ENCODE peak calls at places on chromosomes 7 and 10, in eight cellular contexts. F is activated effector memory CD4-positive, alpha-beta T cell treated with Interleukin-2 at 50 U/mL for 16 hours; U is RWPE2; Y is H54; J is glutamatergic neuron; Z is neural crest cell; X is stimulated activated naive CD8-positive, alpha-beta T cell treated with anti-CD3 and anti-CD28 coated beads, Interleukin-15, Interleukin-2, amounts not matched to agents 100 U/mL and 50 U/mL, for 24 hours; T is kidney tubule cell. M is an unnamed sample.

GRCh38 chr7:151130741-151131157 is 36.7 kb downstream of the GBX1 start:
- DNase-seq in F (no peak), U (no peak), Y (no peak), J (no peak), Z (no peak), X (no peak), T (no peak), M (no peak)

GRCh38 chr7:73635428-73636200 is 11.3 kb upstream of the MLXIPL start:
- DNase-seq in F (no peak), U (no peak), Y (no peak), J (no peak), Z (no peak), X (no peak), T (no peak), M (no peak)

GRCh38 chr7:7323921-7324320 is 141.6 kb downstream of the C1GALT1 start:
- DNase-seq in F (no peak), U (no peak), Y (no peak), J (no peak), Z (no peak), X (no peak), T (no peak), M (no peak)

GRCh38 chr7:47836513-47837202 is 111.6 kb downstream of the PKD1L1 start:
- DNase-seq in F (no peak), U (no peak), Y (no peak), J (no peak), Z (no peak), X (no peak), T (no peak), M (no peak)

GRCh38 chr10:116071453-116072148 is 201.4 kb downstream of the GFRA1 start:
- DNase-seq in F (no peak), U (no peak), Y (no peak), J (no peak), Z (no peak), X (no peak), T (no peak), M (no peak)

GRCh38 chr10:29319205-29319781 is 30.4 kb downstream of the LYZL1 start:
- DNase-seq in F (no peak), U (no peak), Y (no peak), J (no peak), Z (no peak), X (no peak), T (no peak), M (no peak)

GRCh38 chr10:13708256-13708990 is 121.7 kb downstream of the PRPF18 start:
- DNase-seq in F (no peak), U (no peak), Y (no peak), J (peak), Z (no peak), X (no peak), T (peak), M (peak)

GRCh38 chr10:130747359-130747758 is 564.2 kb downstream of the TCERG1L start:
- DNase-seq in F (no peak), U (no peak), Y (no peak), J (no peak), Z (no peak), X (no peak), T (no peak), M (no peak)

GRCh38 chr10:119483839-119484238 is 58.7 kb downstream of the RGS10 start:
- DNase-seq in F (no peak), U (no peak), Y (no peak), J (no peak), Z (no peak), X (no peak), T (no peak), M (no peak)

GRCh38 chr7:1672851-1673486 is 2.9 kb downstream of the ELFN1 start:
- DNase-seq in F (no peak), U (peak), Y (no peak), J (no peak), Z (no peak), X (peak), T (no peak), M (no peak)

GRCh38 chr10:117457932-117458331 is 82.7 kb upstream of the PDZD8 start:
- DNase-seq in F (no peak), U (no peak), Y (no peak), J (no peak), Z (no peak), X (no peak), T (no peak), M (no peak)

GRCh38 chr7:134553976-134554375 is 5.1 kb downstream of the AKR1B15 start:
- DNase-seq in F (no peak), U (no peak), Y (no peak), J (no peak), Z (no peak), X (no peak), T (peak), M (no peak)

GRCh38 chr7:35268953-35269352 is 15.1 kb upstream of the TBX20 start:
- DNase-seq in F (no peak), U (no peak), Y (no peak), J (peak), Z (no peak), X (no peak), T (no peak), M (no peak)

GRCh38 chr7:143172354-143172753 is 10.9 kb upstream of the TAS2R39 start:
- DNase-seq in F (no peak), U (no peak), Y (no peak), J (no peak), Z (no peak), X (no peak), T (peak), M (no peak)

GRCh38 chr7:33710608-33711007 is 194.7 kb upstream of the BMPER start:
- DNase-seq in F (no peak), U (no peak), Y (no peak), J (no peak), Z (no peak), X (no peak), T (peak), M (no peak)

GRCh38 chr7:134515569-134516468 is 11.5 kb upstream of the AKR1B10 start:
- DNase-seq in F (no peak), U (no peak), Y (peak), J (no peak), Z (no peak), X (no peak), T (peak), M (no peak)

GRCh38 chr10:92387289-92387940 is 96.4 kb downstream of the MARCHF5 start:
- DNase-seq in F (no peak), U (no peak), Y (peak), J (peak), Z (peak), X (peak), T (peak), M (peak)

GRCh38 chr7:131747625-131748024 is 191.2 kb upstream of the PODXL start:
- DNase-seq in F (no peak), U (no peak), Y (no peak), J (no peak), Z (no peak), X (no peak), T (no peak), M (no peak)

GRCh38 chr7:98230746-98231471 is 19.7 kb downstream of the BHLHA15 start:
- DNase-seq in F (no peak), U (peak), Y (no peak), J (no peak), Z (no peak), X (no peak), T (no peak), M (no peak)

GRCh38 chr10:124152781-124153600 is 59.6 kb upstream of the CHST15 start:
- DNase-seq in F (peak), U (peak), Y (peak), J (no peak), Z (peak), X (peak), T (peak), M (no peak)

GRCh38 chr10:114395361-114396022 is 8.8 kb downstream of the AFAP1L2 start:
- DNase-seq in F (no peak), U (no peak), Y (no peak), J (no peak), Z (no peak), X (no peak), T (no peak), M (no peak)

GRCh38 chr10:30182191-30183075 is 123.0 kb upstream of the JCAD start:
- DNase-seq in F (no peak), U (peak), Y (peak), J (no peak), Z (no peak), X (no peak), T (peak), M (no peak)

GRCh38 chr7:158829021-158829341 is 328 bp downstream of the ESYT2 start:
- DNase-seq in F (peak), U (no peak), Y (peak), J (peak), Z (peak), X (peak), T (peak), M (peak)

GRCh38 chr7:2143450-2143849 is 89.3 kb downstream of the MAD1L1 start:
- DNase-seq in F (no peak), U (no peak), Y (no peak), J (no peak), Z (no peak), X (no peak), T (no peak), M (no peak)

GRCh38 chr10:132868995-132869394 is 73.4 kb downstream of the CFAP46 start:
- DNase-seq in F (no peak), U (peak), Y (no peak), J (no peak), Z (no peak), X (no peak), T (no peak), M (no peak)

GRCh38 chr10:683448-684071 is 5.9 kb downstream of the DIP2C start:
- DNase-seq in F (no peak), U (no peak), Y (peak), J (no peak), Z (no peak), X (no peak), T (peak), M (no peak)

GRCh38 chr7:43164757-43165156 is 52.3 kb downstream of the HECW1 start:
- DNase-seq in F (no peak), U (no peak), Y (peak), J (no peak), Z (no peak), X (no peak), T (peak), M (no peak)

GRCh38 chr7:11458736-11459483 is 373.1 kb downstream of the THSD7A start:
- DNase-seq in F (no peak), U (no peak), Y (peak), J (no peak), Z (no peak), X (no peak), T (peak), M (no peak)

GRCh38 chr7:36440880-36441279 is 51.2 kb downstream of the ANLN start:
- DNase-seq in F (no peak), U (no peak), Y (no peak), J (no peak), Z (no peak), X (no peak), T (peak), M (no peak)

GRCh38 chr10:42351745-42352144 is 286.6 kb downstream of the ZNF33B start:
- DNase-seq in F (no peak), U (no peak), Y (no peak), J (no peak), Z (no peak), X (no peak), T (no peak), M (no peak)

GRCh38 chr10:131651674-131652093 is 249.1 kb upstream of the PPP2R2D start:
- DNase-seq in F (no peak), U (peak), Y (no peak), J (no peak), Z (no peak), X (no peak), T (no peak), M (no peak)

GRCh38 chr10:33734393-33735110 is 400.1 kb upstream of the NRP1 start:
- DNase-seq in F (no peak), U (no peak), Y (no peak), J (no peak), Z (no peak), X (no peak), T (peak), M (no peak)

GRCh38 chr10:7121154-7121797 is 289.6 kb downstream of the SFMBT2 start:
- DNase-seq in F (peak), U (no peak), Y (peak), J (peak), Z (peak), X (peak), T (peak), M (peak)

GRCh38 chr7:138785587-138786437 is 12.0 kb upstream of the TMEM213 start:
- DNase-seq in F (no peak), U (no peak), Y (peak), J (no peak), Z (no peak), X (no peak), T (peak), M (no peak)

GRCh38 chr10:85950921-85951320 is 415.7 kb downstream of the GRID1 start:
- DNase-seq in F (no peak), U (no peak), Y (no peak), J (no peak), Z (no peak), X (no peak), T (no peak), M (no peak)

GRCh38 chr7:53744361-53744760 is 708.9 kb downstream of the POM121L12 start:
- DNase-seq in F (no peak), U (no peak), Y (no peak), J (no peak), Z (no peak), X (no peak), T (no peak), M (no peak)

GRCh38 chr10:97412891-97413304 is 11.8 kb upstream of the RRP12 start:
- DNase-seq in F (no peak), U (peak), Y (no peak), J (no peak), Z (no peak), X (peak), T (peak), M (no peak)

M was measured in NCI-H1048.